ENCODE peak calls at places on chromosomes 3 and 15, in four cellular contexts. One of them, this sample, is unnamed.

GRCh38 chr15:91311986-91312385 is 211.9 kb downstream of the SV2B start:
- DNase-seq in cardiac muscle cell: no peak
- DNase-seq in tibial artery: no peak
- DNase-seq in CD4-positive, CD25-positive, alpha-beta regulatory T cell: peak; percentile 36
- DNase-seq in this sample: no peak

GRCh38 chr15:60830479-60830878 is 351.5 kb upstream of the ICE2 start:
- DNase-seq in cardiac muscle cell: no peak
- DNase-seq in CD4-positive, CD25-positive, alpha-beta regulatory T cell: no peak
- DNase-seq in tibial artery: no peak
- DNase-seq in this sample: no peak

GRCh38 chr15:67520976-67521769 is at the start of gene C15orf61:
- DNase-seq in CD4-positive, CD25-positive, alpha-beta regulatory T cell: peak; percentile 84
- DNase-seq in cardiac muscle cell: peak; percentile 86
- DNase-seq in tibial artery: peak; percentile 79
- DNase-seq in this sample: peak; percentile 88

GRCh38 chr15:79212589-79213139 is 69.9 kb upstream of the ANKRD34C start:
- DNase-seq in CD4-positive, CD25-positive, alpha-beta regulatory T cell: no peak
- DNase-seq in cardiac muscle cell: no peak
- DNase-seq in tibial artery: no peak
- DNase-seq in this sample: no peak

GRCh38 chr3:110414851-110415250 is 656.8 kb upstream of the NECTIN3 start:
- DNase-seq in CD4-positive, CD25-positive, alpha-beta regulatory T cell: no peak
- DNase-seq in cardiac muscle cell: no peak
- DNase-seq in tibial artery: no peak
- DNase-seq in this sample: peak; percentile 77

GRCh38 chr3:40753956-40754355 is 229.2 kb downstream of the ZNF621 start:
- DNase-seq in tibial artery: no peak
- DNase-seq in cardiac muscle cell: no peak
- DNase-seq in CD4-positive, CD25-positive, alpha-beta regulatory T cell: no peak
- DNase-seq in this sample: no peak

GRCh38 chr15:81071130-81071529 is 62.9 kb upstream of the CFAP161 start:
- DNase-seq in cardiac muscle cell: no peak
- DNase-seq in CD4-positive, CD25-positive, alpha-beta regulatory T cell: no peak
- DNase-seq in tibial artery: no peak
- DNase-seq in this sample: no peak

GRCh38 chr15:85625856-85626255 is 168.9 kb downstream of the KLHL25 start:
- DNase-seq in tibial artery: no peak
- DNase-seq in cardiac muscle cell: no peak
- DNase-seq in CD4-positive, CD25-positive, alpha-beta regulatory T cell: peak; percentile 71
- DNase-seq in this sample: no peak

GRCh38 chr3:67943546-67943945 is 289.1 kb upstream of the SUCLG2 start:
- DNase-seq in tibial artery: no peak
- DNase-seq in CD4-positive, CD25-positive, alpha-beta regulatory T cell: no peak
- DNase-seq in cardiac muscle cell: no peak
- DNase-seq in this sample: no peak

GRCh38 chr15:72339777-72340177 is 19.8 kb upstream of the CELF6 start:
- DNase-seq in cardiac muscle cell: no peak
- DNase-seq in tibial artery: peak; percentile 28
- DNase-seq in CD4-positive, CD25-positive, alpha-beta regulatory T cell: no peak
- DNase-seq in this sample: peak; percentile 66

GRCh38 chr3:153958635-153959320 is 162.4 kb upstream of the ARHGEF26 start:
- DNase-seq in CD4-positive, CD25-positive, alpha-beta regulatory T cell: no peak
- DNase-seq in cardiac muscle cell: no peak
- DNase-seq in tibial artery: no peak
- DNase-seq in this sample: no peak

GRCh38 chr3:195106418-195106906 is 164.5 kb downstream of the XXYLT1 start:
- DNase-seq in cardiac muscle cell: peak; percentile 74
- DNase-seq in tibial artery: peak; percentile 37
- DNase-seq in CD4-positive, CD25-positive, alpha-beta regulatory T cell: peak; percentile 69
- DNase-seq in this sample: peak; percentile 59

GRCh38 chr3:196168808-196169391 is 42.3 kb downstream of the ZDHHC19 start:
- DNase-seq in CD4-positive, CD25-positive, alpha-beta regulatory T cell: no peak
- DNase-seq in cardiac muscle cell: no peak
- DNase-seq in tibial artery: no peak
- DNase-seq in this sample: no peak

GRCh38 chr3:194072691-194073279 is 63.2 kb upstream of the HES1 start:
- DNase-seq in CD4-positive, CD25-positive, alpha-beta regulatory T cell: no peak
- DNase-seq in cardiac muscle cell: no peak
- DNase-seq in tibial artery: no peak
- DNase-seq in this sample: no peak

GRCh38 chr3:182729903-182730674 is 63.2 kb upstream of the ATP11B start:
- DNase-seq in cardiac muscle cell: no peak
- DNase-seq in tibial artery: no peak
- DNase-seq in CD4-positive, CD25-positive, alpha-beta regulatory T cell: no peak
- DNase-seq in this sample: no peak

GRCh38 chr15:51401872-51402517 is 60.5 kb downstream of the GLDN start:
- DNase-seq in CD4-positive, CD25-positive, alpha-beta regulatory T cell: no peak
- DNase-seq in cardiac muscle cell: peak; percentile 74
- DNase-seq in tibial artery: peak; percentile 58
- DNase-seq in this sample: peak; percentile 28

GRCh38 chr3:126290325-126290724 is 66.9 kb downstream of the KLF15 start:
- DNase-seq in tibial artery: no peak
- DNase-seq in cardiac muscle cell: no peak
- DNase-seq in CD4-positive, CD25-positive, alpha-beta regulatory T cell: no peak
- DNase-seq in this sample: no peak

GRCh38 chr3:126521122-126521891 is 2.6 kb upstream of the CHST13 start:
- DNase-seq in tibial artery: no peak
- DNase-seq in cardiac muscle cell: no peak
- DNase-seq in CD4-positive, CD25-positive, alpha-beta regulatory T cell: no peak
- DNase-seq in this sample: no peak

GRCh38 chr3:14435175-14436011 is 33.0 kb downstream of the SLC6A6 start:
- DNase-seq in CD4-positive, CD25-positive, alpha-beta regulatory T cell: no peak
- DNase-seq in cardiac muscle cell: no peak
- DNase-seq in tibial artery: no peak
- DNase-seq in this sample: peak; percentile 38

GRCh38 chr15:82850242-82850591 is 40.8 kb downstream of the WHAMM start:
- DNase-seq in cardiac muscle cell: no peak
- DNase-seq in CD4-positive, CD25-positive, alpha-beta regulatory T cell: no peak
- DNase-seq in tibial artery: no peak
- DNase-seq in this sample: no peak

GRCh38 chr15:74209997-74210573 is 7.5 kb upstream of the STRA6 start:
- DNase-seq in tibial artery: no peak
- DNase-seq in CD4-positive, CD25-positive, alpha-beta regulatory T cell: no peak
- DNase-seq in cardiac muscle cell: peak; percentile 57
- DNase-seq in this sample: no peak
- H3K4me3 ChIP-seq in tibial artery: no peak overlapping the region
- H3K4me3 ChIP-seq in CD4-positive, CD25-positive, alpha-beta regulatory T cell: no peak overlapping the region
- H3K4me3 ChIP-seq in cardiac muscle cell: no peak overlapping the region
- H3K4me3 ChIP-seq in this sample: no peak overlapping the region

DNA sequence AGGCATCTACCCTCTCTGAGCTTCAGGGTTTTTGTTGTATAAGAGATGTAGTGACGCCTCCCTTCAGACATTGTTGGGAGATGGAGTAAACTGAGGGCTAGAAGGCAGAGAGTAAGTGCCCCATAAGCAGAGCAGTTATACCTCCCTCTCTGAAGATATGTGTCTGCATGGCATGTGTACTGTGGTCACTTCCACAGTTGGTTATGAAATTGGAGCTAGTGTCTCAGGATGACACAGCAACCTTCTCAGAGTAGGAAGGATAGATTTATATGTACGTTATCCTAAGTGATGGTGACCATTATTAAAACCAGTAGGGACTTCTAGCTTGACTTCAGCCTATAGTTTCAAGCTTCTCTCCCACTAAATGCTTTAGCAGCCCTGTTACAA is 17.9 kb downstream of the PXK start:
- DNase-seq in CD4-positive, CD25-positive, alpha-beta regulatory T cell: no peak
- DNase-seq in tibial artery: no peak
- DNase-seq in cardiac muscle cell: no peak
- DNase-seq in this sample: no peak
- H3K4me3 ChIP-seq in CD4-positive, CD25-positive, alpha-beta regulatory T cell: no peak overlapping the region
- H3K4me3 ChIP-seq in tibial artery: no peak overlapping the region
- H3K4me3 ChIP-seq in cardiac muscle cell: no peak overlapping the region
- H3K4me3 ChIP-seq in this sample: no peak overlapping the region

GRCh38 chr15:75198560-75199346 is 2.9 kb upstream of the C15orf39 start:
- DNase-seq in CD4-positive, CD25-positive, alpha-beta regulatory T cell: peak; percentile 16
- DNase-seq in tibial artery: no peak
- DNase-seq in cardiac muscle cell: peak; percentile 73
- DNase-seq in this sample: peak; percentile 46

GRCh38 chr15:75200765-75201608 is 695 bp upstream of the C15orf39 start:
- DNase-seq in cardiac muscle cell: no peak
- DNase-seq in tibial artery: no peak
- DNase-seq in CD4-positive, CD25-positive, alpha-beta regulatory T cell: peak; percentile 16
- DNase-seq in this sample: no peak

GRCh38 chr15:75200391-75200764 is 1.3 kb upstream of the C15orf39 start:
- DNase-seq in cardiac muscle cell: no peak
- DNase-seq in CD4-positive, CD25-positive, alpha-beta regulatory T cell: no peak
- DNase-seq in tibial artery: no peak
- DNase-seq in this sample: no peak

GRCh38 chr15:75201609-75202250 is at the start of gene C15orf39:
- DNase-seq in cardiac muscle cell: peak; percentile 84
- DNase-seq in CD4-positive, CD25-positive, alpha-beta regulatory T cell: peak; percentile 84
- DNase-seq in tibial artery: peak; percentile 48
- DNase-seq in this sample: peak; percentile 68

DNA sequence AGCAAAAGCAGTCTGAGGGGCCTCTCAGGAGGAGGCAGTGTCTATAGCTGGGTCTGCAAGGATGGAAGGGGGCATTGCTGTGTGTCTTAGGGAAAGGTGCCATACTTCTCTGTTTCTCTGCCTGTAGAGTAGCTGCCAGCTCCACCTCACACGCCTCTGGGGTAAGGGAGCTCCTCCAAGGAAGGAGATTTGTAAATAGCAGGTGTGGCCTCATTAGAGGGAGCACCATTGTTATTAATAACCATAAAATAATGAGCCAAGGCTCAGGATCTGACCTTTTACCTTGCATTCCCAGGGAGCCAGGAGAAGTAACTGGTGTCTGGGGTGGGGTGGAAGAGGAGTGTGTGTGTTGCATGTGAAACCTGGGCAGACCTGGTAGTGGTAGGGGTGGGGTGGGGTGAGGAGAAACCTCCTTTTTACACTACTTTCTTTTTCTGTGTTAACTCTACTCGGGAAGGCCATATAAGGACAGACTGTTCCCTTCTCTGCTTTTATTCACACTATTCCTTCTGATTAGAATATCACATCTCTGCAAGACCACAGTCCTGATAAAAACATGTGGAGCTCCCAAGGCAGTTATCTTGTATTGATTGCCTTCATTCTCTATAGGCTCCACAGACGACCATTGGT is 2.2 kb upstream of the C15orf39 start:
- DNase-seq in tibial artery: no peak
- DNase-seq in cardiac muscle cell: no peak
- DNase-seq in CD4-positive, CD25-positive, alpha-beta regulatory T cell: no peak
- DNase-seq in this sample: no peak
- H3K4me3 ChIP-seq in tibial artery: no peak overlapping the region
- H3K4me3 ChIP-seq in cardiac muscle cell: no peak overlapping the region
- H3K4me3 ChIP-seq in CD4-positive, CD25-positive, alpha-beta regulatory T cell: no peak overlapping the region
- H3K4me3 ChIP-seq in this sample: no peak overlapping the region

DNA sequence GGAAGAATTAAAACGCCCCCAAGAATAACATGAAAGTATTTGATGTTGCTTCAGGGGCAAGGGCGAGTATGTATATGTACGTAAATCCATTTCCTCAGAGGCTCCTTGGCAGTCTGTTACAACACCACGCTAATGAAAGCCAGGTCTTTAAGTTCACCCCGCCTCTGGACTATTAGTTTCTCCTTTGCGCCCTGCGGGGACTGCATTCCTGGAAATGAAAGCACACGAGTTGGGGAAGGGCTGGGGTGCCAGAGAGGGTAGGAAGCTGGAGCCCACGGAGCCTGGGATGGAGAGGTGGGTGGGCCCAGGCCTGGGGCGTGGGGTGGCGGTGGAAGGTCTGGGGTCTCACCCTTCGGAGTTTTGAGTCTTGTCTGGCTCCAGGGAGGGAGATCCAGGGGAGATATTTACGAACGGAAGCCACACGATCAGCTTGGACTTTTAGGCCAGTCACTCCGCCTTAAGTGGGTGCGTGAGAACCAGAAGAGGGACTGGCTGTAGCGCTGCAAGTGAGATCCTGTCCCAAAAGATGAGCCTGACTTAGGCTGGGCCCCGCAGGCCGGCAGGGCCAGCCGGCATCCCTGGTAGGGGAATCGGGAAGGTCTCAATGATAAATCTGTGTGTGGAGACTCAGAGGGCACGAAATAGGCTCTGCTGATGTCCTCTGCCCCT is 1.6 kb upstream of the PLCL2 start:
- DNase-seq in CD4-positive, CD25-positive, alpha-beta regulatory T cell: no peak
- DNase-seq in tibial artery: no peak
- DNase-seq in cardiac muscle cell: no peak
- DNase-seq in this sample: no peak
- H3K4me3 ChIP-seq in CD4-positive, CD25-positive, alpha-beta regulatory T cell: no peak overlapping the region
- H3K4me3 ChIP-seq in tibial artery: no peak overlapping the region
- H3K4me3 ChIP-seq in cardiac muscle cell: no peak overlapping the region
- H3K4me3 ChIP-seq in this sample: peak overlapping the region; percentile 84